ENCODE peak calls at places on chromosomes 11 and 22, in seven cellular contexts. Q is CD8-positive, alpha-beta memory T cell; K is ovary; F is adrenal gland; H is GM23248; E is ascending aorta; X is stomach. M is an unnamed sample. For H3K4me1, the result is how much of the 10 kb centered on the place peaks cover.

GRCh38 chr11:69642549-69642912 is 1.6 kb downstream of the CCND1 start:
- DNase-seq in X (peak), Q (peak), H (peak), E (no peak), K (no peak), F (no peak), M (peak)

GRCh38 chr11:111736621-111737055 is 29.6 kb downstream of the PPP2R1B start:
- DNase-seq in X (no peak), F (no peak), E (no peak), H (peak), Q (no peak), K (no peak), M (no peak)

GRCh38 chr11:48058777-48059176 is 78.4 kb downstream of the PTPRJ start:
- DNase-seq in K (no peak), E (no peak), Q (no peak), F (no peak), X (no peak), H (peak), M (no peak)

GRCh38 chr11:84021291-84021690 is 735.1 kb upstream of the CCDC90B start:
- DNase-seq in K (no peak), H (no peak), X (no peak), F (no peak), E (no peak), Q (no peak), M (no peak)

GRCh38 chr11:114078423-114078822 is 18.9 kb downstream of the ZBTB16 start:
- DNase-seq in H (no peak), E (no peak), X (no peak), K (no peak), Q (no peak), F (no peak), M (no peak)

GRCh38 chr22:30439836-30440235 is 14.3 kb downstream of the MTFP1 start:
- DNase-seq in E (no peak), F (no peak), X (no peak), Q (no peak), H (no peak), K (no peak), M (no peak)

GRCh38 chr22:32862936-32863661 is 61.6 kb downstream of the TIMP3 start:
- DNase-seq in Q (no peak), E (no peak), K (no peak), H (peak), X (no peak), F (no peak), M (no peak)

GRCh38 chr11:56885182-56885581 is 103.5 kb upstream of the OR5AK2 start:
- DNase-seq in F (no peak), Q (no peak), H (no peak), X (peak), K (no peak), E (no peak), M (no peak)

GRCh38 chr11:130177782-130178181 is 18.2 kb downstream of the ST14 start:
- DNase-seq in E (no peak), F (no peak), Q (no peak), K (no peak), X (no peak), H (no peak), M (no peak)

GRCh38 chr11:110883266-110883665 is 171.0 kb upstream of the ARHGAP20 start:
- DNase-seq in F (no peak), H (peak), E (no peak), Q (no peak), K (no peak), X (no peak), M (no peak)

GRCh38 chr11:72081856-72082255 is 1.2 kb downstream of the LRRC51 start:
- DNase-seq in H (no peak), F (no peak), Q (no peak), K (no peak), X (no peak), E (no peak), M (peak)

GRCh38 chr11:19607656-19608360 is 104.8 kb upstream of the NAV2 start:
- DNase-seq in Q (no peak), K (no peak), F (no peak), X (no peak), E (no peak), H (no peak), M (no peak)

GRCh38 chr11:126732981-126733380 is 267.6 kb downstream of the KIRREL3 start:
- DNase-seq in E (no peak), F (no peak), K (no peak), X (no peak), Q (no peak), H (no peak), M (no peak)

GRCh38 chr11:46247664-46248063 is 29.8 kb upstream of the CREB3L1 start:
- DNase-seq in F (peak), Q (peak), H (peak), E (no peak), X (peak), K (no peak), M (no peak)

GRCh38 chr11:108672113-108672512 is 7.2 kb downstream of the DDX10 start:
- DNase-seq in E (no peak), Q (no peak), H (peak), X (no peak), K (no peak), F (peak), M (no peak)

GRCh38 chr11:44223261-44223660 is 86.7 kb downstream of the ALX4 start:
- DNase-seq in X (no peak), F (no peak), H (peak), K (no peak), Q (no peak), E (no peak), M (peak)

GRCh38 chr11:44065161-44065571 is 904 bp upstream of the ACCS start:
- DNase-seq in E (no peak), X (no peak), K (no peak), Q (no peak), F (no peak), H (no peak), M (no peak)

GRCh38 chr11:3835100-3835485 is 5.7 kb downstream of the RHOG start:
- DNase-seq in H (peak), F (no peak), Q (no peak), X (no peak), K (no peak), E (no peak), M (no peak)
- H3K4me1 ChIP-seq in H (under half), F (under half), Q (half or more), X (half or more), K (under half), E (under half), M (under half)

GRCh38 chr11:128669491-128669890 is 24.4 kb upstream of the FLI1 start:
- DNase-seq in H (peak), E (no peak), X (no peak), F (no peak), K (no peak), Q (no peak), M (no peak)

GRCh38 chr11:128667873-128668272 is 26.0 kb upstream of the FLI1 start:
- DNase-seq in Q (no peak), E (no peak), H (peak), X (no peak), F (no peak), K (no peak), M (no peak)

GRCh38 chr11:128666397-128666796 is 27.5 kb upstream of the FLI1 start:
- DNase-seq in X (no peak), F (no peak), E (no peak), K (no peak), Q (no peak), H (no peak), M (no peak)

DNA sequence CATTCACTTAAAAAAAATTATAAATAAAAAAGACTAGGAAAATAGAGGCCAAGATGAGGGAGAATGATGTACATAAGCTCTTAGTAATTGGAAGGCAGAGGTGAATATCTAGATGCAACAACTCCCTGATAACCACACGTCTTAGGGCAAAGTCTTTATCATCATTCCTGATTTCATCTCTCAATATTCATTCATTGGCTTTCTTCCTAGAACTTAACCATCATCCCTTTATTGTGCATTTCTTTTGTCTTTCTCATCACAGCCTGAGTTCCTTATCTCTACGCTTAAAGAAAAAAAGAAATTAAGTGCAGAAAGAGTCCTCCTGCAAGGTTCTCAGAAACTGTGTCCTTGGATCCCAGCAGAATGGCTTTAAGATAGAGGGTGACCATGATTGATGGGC is 23.2 kb upstream of the FLI1 start:
- DNase-seq in K (no peak), E (no peak), Q (no peak), X (no peak), H (peak), F (no peak), M (no peak)
- H3K4me1 ChIP-seq in K (under half), E (under half), Q (under half), X (under half), H (under half), F (under half), M (under half)

GRCh38 chr11:12167098-12167999 is 57.0 kb downstream of the MICAL2 start:
- DNase-seq in Q (no peak), X (no peak), K (no peak), E (peak), F (no peak), H (peak), M (peak)
- H3K4me1 ChIP-seq in Q (under half), X (half or more), K (under half), E (half or more), F (under half), H (half or more), M (half or more)

DNA sequence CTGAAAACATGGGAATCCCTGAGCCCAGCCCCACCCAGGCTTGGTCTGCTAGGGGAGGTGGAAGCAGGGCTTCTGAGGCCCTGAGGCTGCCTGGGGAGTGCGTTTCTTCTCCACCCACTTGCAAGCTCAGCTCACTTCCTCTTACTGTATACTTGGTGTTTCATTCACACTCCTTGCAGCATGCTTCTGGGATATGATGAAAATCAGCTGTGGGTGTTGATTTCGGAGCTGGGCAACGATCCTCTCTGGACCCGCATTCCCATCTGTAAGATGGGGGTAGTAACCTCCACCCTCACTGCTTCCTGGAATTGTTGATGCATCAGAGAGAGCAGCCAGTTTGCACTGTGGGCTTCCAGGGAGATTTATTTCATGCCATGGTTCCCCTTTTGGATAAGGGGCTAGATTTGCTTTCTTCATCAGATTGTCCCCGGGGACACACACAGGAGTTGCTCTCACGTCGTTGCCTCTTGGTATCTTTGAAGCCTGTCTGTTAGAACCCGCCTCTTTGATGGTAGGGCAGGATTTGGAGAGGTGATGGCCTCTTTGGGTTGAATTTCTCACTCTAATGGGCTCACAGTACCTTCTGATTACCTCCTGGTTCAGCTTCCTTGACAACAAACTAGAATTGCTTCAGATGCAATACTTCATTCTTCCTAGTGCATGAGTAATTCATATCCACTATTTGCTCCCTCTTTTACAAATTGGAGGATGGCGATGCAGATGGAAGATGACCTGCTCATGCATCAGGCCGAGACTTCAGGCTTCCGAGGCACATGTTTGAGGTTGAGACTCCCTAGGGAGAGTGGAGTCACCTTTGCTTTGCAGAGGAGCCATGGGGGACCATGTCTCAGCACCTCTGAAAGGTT is 40.4 kb downstream of the BCR start:
- DNase-seq in Q (no peak), F (peak), H (peak), K (peak), E (peak), X (no peak), M (no peak)
- H3K4me1 ChIP-seq in Q (half or more), F (under half), H (under half), K (under half), E (under half), X (half or more), M (half or more)

GRCh38 chr22:49948573-49948957 is 12.0 kb upstream of the PIM3 start:
- DNase-seq in X (no peak), Q (no peak), F (no peak), E (no peak), H (no peak), K (no peak), M (no peak)

GRCh38 chr22:49950396-49950994 is 10.1 kb upstream of the PIM3 start:
- DNase-seq in E (no peak), K (no peak), F (no peak), H (no peak), Q (no peak), X (peak), M (no peak)

GRCh38 chr22:49948116-49948515 is 12.5 kb upstream of the PIM3 start:
- DNase-seq in F (no peak), Q (no peak), X (peak), E (no peak), K (no peak), H (no peak), M (no peak)

GRCh38 chr22:49949914-49950292 is 10.7 kb upstream of the PIM3 start:
- DNase-seq in K (no peak), F (no peak), Q (no peak), E (no peak), X (no peak), H (no peak), M (no peak)

GRCh38 chr22:49948958-49949913 is 11.3 kb upstream of the PIM3 start:
- DNase-seq in F (no peak), E (no peak), Q (no peak), H (no peak), X (peak), K (no peak), M (no peak)
- H3K4me1 ChIP-seq in F (under half), E (under half), Q (under half), H (under half), X (half or more), K (under half), M (under half)

GRCh38 chr11:68003846-68004550 is at the start of gene UNC93B1:
- DNase-seq in E (peak), Q (peak), H (peak), X (peak), F (peak), K (peak), M (peak)
- H3K4me1 ChIP-seq in E (under half), Q (under half), H (under half), X (half or more), F (under half), K (under half), M (under half)

DNA sequence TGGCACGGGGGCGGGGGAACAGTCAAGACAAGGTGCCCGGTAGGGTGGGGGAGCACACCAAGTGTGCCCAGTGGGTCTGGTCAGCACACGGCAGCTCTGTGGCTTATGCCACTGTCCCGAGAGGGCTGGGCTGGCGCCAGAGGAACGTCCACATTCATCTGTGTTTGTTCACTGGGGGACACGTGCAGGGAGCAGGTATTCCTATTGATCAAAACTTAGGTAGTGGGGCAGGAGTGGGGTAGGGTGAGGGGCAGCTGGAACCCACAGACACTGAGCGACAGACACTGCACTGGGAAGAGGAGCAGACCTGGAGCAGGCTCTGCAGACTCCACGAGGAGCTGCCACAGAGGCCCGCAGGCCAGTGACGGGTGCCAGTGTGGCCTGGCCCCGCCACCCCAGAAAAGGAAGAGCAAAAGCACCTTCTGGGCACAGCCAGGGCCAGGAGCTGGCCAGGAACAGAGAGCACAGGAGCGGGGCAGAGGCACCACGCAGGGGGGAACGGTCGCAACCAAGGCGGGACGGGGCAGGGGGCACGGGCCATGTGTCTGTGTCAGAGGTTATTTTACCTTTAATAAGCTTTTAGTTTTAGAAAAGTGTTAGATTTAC is 2.1 kb upstream of the MOB2 start:
- DNase-seq in K (peak), F (peak), H (no peak), Q (no peak), X (no peak), E (no peak), M (no peak)
- H3K4me1 ChIP-seq in K (under half), F (under half), H (under half), Q (under half), X (half or more), E (under half), M (under half)

DNA sequence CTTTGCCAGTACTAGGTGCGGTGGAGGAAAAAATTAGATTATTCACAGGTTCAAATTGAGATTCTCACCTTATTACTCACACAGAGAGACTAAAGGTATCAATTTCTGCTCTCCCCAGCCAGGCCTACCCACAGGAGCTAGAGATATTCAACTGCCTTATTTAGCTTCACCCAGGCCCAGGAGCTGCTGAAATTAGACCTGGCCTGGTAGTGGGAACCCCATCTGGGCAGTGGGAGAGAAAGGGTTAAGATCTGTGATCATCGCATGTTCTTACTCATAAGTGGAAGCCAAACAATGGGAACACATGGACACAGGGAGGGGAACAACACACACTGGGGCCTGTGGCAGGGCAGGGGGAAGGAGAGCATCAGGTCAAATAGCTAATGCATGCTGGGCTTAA is 20.9 kb upstream of the MICAL2 start:
- DNase-seq in H (no peak), X (no peak), K (no peak), Q (no peak), E (peak), F (no peak), M (no peak)
- H3K4me1 ChIP-seq in H (half or more), X (half or more), K (under half), Q (half or more), E (under half), F (under half), M (half or more)

DNA sequence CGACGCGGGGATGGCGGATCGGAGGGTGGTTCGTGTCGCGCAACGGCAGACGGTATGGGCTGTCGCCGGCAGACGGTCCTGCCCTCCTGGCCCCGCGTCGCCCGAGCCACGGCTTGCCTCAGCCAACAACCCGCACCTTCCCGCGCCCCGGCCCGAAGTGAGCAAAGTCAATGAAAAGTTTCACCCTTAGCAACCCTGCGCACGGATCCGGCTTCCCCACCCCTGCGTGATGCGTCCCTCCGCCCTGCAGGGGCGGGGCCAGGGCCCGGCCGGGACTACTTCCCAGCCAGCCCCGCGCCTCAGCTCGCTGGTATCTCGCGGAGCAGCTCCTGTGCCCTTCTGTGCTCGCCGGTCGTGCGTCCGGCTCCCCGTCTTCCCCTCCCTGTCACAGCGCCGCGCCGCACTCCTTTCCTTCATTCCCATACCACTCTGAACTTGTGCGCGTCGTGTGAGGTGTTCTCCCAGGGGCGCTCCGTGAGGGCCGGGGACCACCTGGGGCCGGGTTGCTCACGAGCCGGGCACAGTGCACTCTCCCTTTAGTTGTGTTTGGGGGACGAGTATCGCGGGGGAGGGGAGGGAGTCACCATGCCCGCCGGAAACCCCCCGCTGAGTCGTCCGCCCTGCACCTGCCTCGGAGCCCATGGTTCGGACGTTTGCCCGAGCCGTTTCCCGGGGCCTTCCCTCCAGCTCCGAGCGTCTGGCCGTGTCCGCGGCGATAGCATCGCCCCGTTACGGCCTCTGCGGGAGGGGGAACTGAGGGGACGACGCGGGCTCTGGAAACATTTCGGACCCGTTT is at the start of gene TOB2:
- DNase-seq in K (peak), H (peak), X (peak), F (peak), E (peak), Q (peak), M (peak)
- H3K4me1 ChIP-seq in K (under half), H (under half), X (under half), F (under half), E (under half), Q (under half), M (under half)

GRCh38 chr11:2738551-2739431 is 39.0 kb upstream of the KCNQ1OT1 start:
- DNase-seq in F (no peak), X (no peak), Q (no peak), K (peak), H (no peak), E (no peak), M (no peak)
- H3K4me1 ChIP-seq in F (under half), X (under half), Q (under half), K (under half), H (under half), E (under half), M (under half)

M was measured in SJSA1.